ENCODE peak calls at places on chromosomes 7 and 10, in six cellular contexts. One of them, this sample, is unnamed.

GRCh38 chr10:123974406-123974805 is 82.8 kb upstream of the CPXM2 start:
- DNase-seq in stomach: no peak
- DNase-seq in bronchial epithelial cell: peak; percentile 48
- DNase-seq in Panc1: no peak
- DNase-seq in AG09309: no peak
- DNase-seq in fibroblast of lung: peak; percentile 52
- DNase-seq in this sample: no peak

GRCh38 chr10:14889318-14889717 is 10.7 kb downstream of the SUV39H2 start:
- DNase-seq in stomach: no peak
- DNase-seq in bronchial epithelial cell: peak; percentile 19
- DNase-seq in Panc1: no peak
- DNase-seq in AG09309: no peak
- DNase-seq in fibroblast of lung: no peak
- DNase-seq in this sample: no peak

GRCh38 chr10:95289003-95289920 is 1.5 kb downstream of the PDLIM1 start:
- DNase-seq in stomach: no peak
- DNase-seq in bronchial epithelial cell: no peak
- DNase-seq in Panc1: no peak
- DNase-seq in AG09309: no peak
- DNase-seq in fibroblast of lung: no peak
- DNase-seq in this sample: no peak

GRCh38 chr7:131506597-131506996 is 49.8 kb downstream of the PODXL start:
- DNase-seq in stomach: peak; percentile 48
- DNase-seq in bronchial epithelial cell: no peak
- DNase-seq in Panc1: no peak
- DNase-seq in AG09309: no peak
- DNase-seq in fibroblast of lung: no peak
- DNase-seq in this sample: no peak

GRCh38 chr7:95421847-95422444 is 12.9 kb downstream of the PON2 start:
- DNase-seq in stomach: no peak
- DNase-seq in bronchial epithelial cell: no peak
- DNase-seq in Panc1: no peak
- DNase-seq in AG09309: no peak
- DNase-seq in fibroblast of lung: peak; percentile 30
- DNase-seq in this sample: no peak

GRCh38 chr10:33612116-33612515 is 277.6 kb upstream of the NRP1 start:
- DNase-seq in stomach: no peak
- DNase-seq in bronchial epithelial cell: peak; percentile 92
- DNase-seq in Panc1: no peak
- DNase-seq in AG09309: peak; percentile 47
- DNase-seq in fibroblast of lung: peak; percentile 21
- DNase-seq in this sample: no peak

GRCh38 chr10:106547047-106547635 is 617.4 kb downstream of the SORCS1 start:
- DNase-seq in stomach: no peak
- DNase-seq in bronchial epithelial cell: no peak
- DNase-seq in Panc1: no peak
- DNase-seq in AG09309: no peak
- DNase-seq in fibroblast of lung: no peak
- DNase-seq in this sample: no peak

GRCh38 chr10:10489765-10490164 is 527.9 kb upstream of the CELF2 start:
- DNase-seq in stomach: no peak
- DNase-seq in bronchial epithelial cell: no peak
- DNase-seq in Panc1: no peak
- DNase-seq in AG09309: no peak
- DNase-seq in fibroblast of lung: peak; percentile 16
- DNase-seq in this sample: peak; percentile 12

GRCh38 chr10:7572435-7572834 is 94.3 kb downstream of the ITIH5 start:
- DNase-seq in stomach: no peak
- DNase-seq in bronchial epithelial cell: no peak
- DNase-seq in Panc1: no peak
- DNase-seq in AG09309: no peak
- DNase-seq in fibroblast of lung: no peak
- DNase-seq in this sample: no peak

GRCh38 chr10:43086321-43086942 is 9.6 kb downstream of the RET start:
- DNase-seq in stomach: no peak
- DNase-seq in bronchial epithelial cell: no peak
- DNase-seq in Panc1: no peak
- DNase-seq in AG09309: no peak
- DNase-seq in fibroblast of lung: no peak
- DNase-seq in this sample: no peak

GRCh38 chr10:112360308-112361270 is 13.3 kb upstream of the ACSL5 start:
- DNase-seq in stomach: peak; percentile 82
- DNase-seq in bronchial epithelial cell: peak; percentile 73
- DNase-seq in Panc1: no peak
- DNase-seq in AG09309: no peak
- DNase-seq in fibroblast of lung: peak; percentile 43
- DNase-seq in this sample: peak; percentile 26

GRCh38 chr7:142338633-142339501 is 81.0 kb upstream of the PRSS58 start:
- DNase-seq in stomach: no peak
- DNase-seq in bronchial epithelial cell: peak; percentile 19
- DNase-seq in Panc1: no peak
- DNase-seq in AG09309: no peak
- DNase-seq in fibroblast of lung: no peak
- DNase-seq in this sample: no peak

GRCh38 chr7:120981888-120982615 is 6.5 kb upstream of the CPED1 start:
- DNase-seq in stomach: no peak
- DNase-seq in bronchial epithelial cell: peak; percentile 37
- DNase-seq in Panc1: no peak
- DNase-seq in AG09309: peak; percentile 52
- DNase-seq in fibroblast of lung: peak; percentile 83
- DNase-seq in this sample: no peak

GRCh38 chr10:110852897-110853296 is 18.8 kb upstream of the PDCD4 start:
- DNase-seq in stomach: no peak
- DNase-seq in bronchial epithelial cell: peak; percentile 37
- DNase-seq in Panc1: no peak
- DNase-seq in AG09309: no peak
- DNase-seq in fibroblast of lung: no peak
- DNase-seq in this sample: no peak

GRCh38 chr7:122919643-122920181 is 33.5 kb upstream of the CADPS2 start:
- DNase-seq in stomach: no peak
- DNase-seq in bronchial epithelial cell: peak; percentile 82
- DNase-seq in Panc1: no peak
- DNase-seq in AG09309: no peak
- DNase-seq in fibroblast of lung: no peak
- DNase-seq in this sample: no peak

GRCh38 chr10:110643670-110644597 is at the start of gene RBM20:
- DNase-seq in stomach: no peak
- DNase-seq in bronchial epithelial cell: no peak
- DNase-seq in Panc1: no peak
- DNase-seq in AG09309: no peak
- DNase-seq in fibroblast of lung: peak; percentile 43
- DNase-seq in this sample: no peak

GRCh38 chr10:29501692-29502091 is 133.1 kb downstream of the SVIL start:
- DNase-seq in stomach: no peak
- DNase-seq in bronchial epithelial cell: peak; percentile 92
- DNase-seq in Panc1: no peak
- DNase-seq in AG09309: peak; percentile 79
- DNase-seq in fibroblast of lung: peak; percentile 95
- DNase-seq in this sample: peak; percentile 43

GRCh38 chr7:128161466-128162125 is 79.5 kb upstream of the LEP start:
- DNase-seq in stomach: no peak
- DNase-seq in bronchial epithelial cell: no peak
- DNase-seq in Panc1: no peak
- DNase-seq in AG09309: no peak
- DNase-seq in fibroblast of lung: peak; percentile 64
- DNase-seq in this sample: no peak

GRCh38 chr10:72297968-72298773 is 24.4 kb downstream of the DDIT4 start:
- DNase-seq in stomach: peak; percentile 98
- DNase-seq in bronchial epithelial cell: peak; percentile 86
- DNase-seq in Panc1: peak; percentile 88
- DNase-seq in AG09309: peak; percentile 97
- DNase-seq in fibroblast of lung: peak; percentile 97
- DNase-seq in this sample: peak; percentile 94

GRCh38 chr10:92124524-92125168 is 166.2 kb downstream of the CPEB3 start:
- DNase-seq in stomach: peak; percentile 72
- DNase-seq in bronchial epithelial cell: peak; percentile 91
- DNase-seq in Panc1: no peak
- DNase-seq in AG09309: peak; percentile 55
- DNase-seq in fibroblast of lung: peak; percentile 93
- DNase-seq in this sample: peak; percentile 81

GRCh38 chr10:21518629-21519321 is 6.7 kb downstream of the SKIDA1 start:
- DNase-seq in stomach: no peak
- DNase-seq in bronchial epithelial cell: peak; percentile 36
- DNase-seq in Panc1: no peak
- DNase-seq in AG09309: no peak
- DNase-seq in fibroblast of lung: peak; percentile 76
- DNase-seq in this sample: no peak

GRCh38 chr7:2120251-2120660 is 112.5 kb downstream of the MAD1L1 start:
- DNase-seq in stomach: peak; percentile 39
- DNase-seq in bronchial epithelial cell: no peak
- DNase-seq in Panc1: no peak
- DNase-seq in AG09309: no peak
- DNase-seq in fibroblast of lung: no peak
- DNase-seq in this sample: no peak

GRCh38 chr10:49707585-49707984 is 28.1 kb downstream of the C10orf53 start:
- DNase-seq in stomach: no peak
- DNase-seq in bronchial epithelial cell: no peak
- DNase-seq in Panc1: no peak
- DNase-seq in AG09309: no peak
- DNase-seq in fibroblast of lung: no peak
- DNase-seq in this sample: no peak

GRCh38 chr7:151745090-151745638 is 131.8 kb downstream of the PRKAG2 start:
- DNase-seq in stomach: peak; percentile 86
- DNase-seq in bronchial epithelial cell: peak; percentile 84
- DNase-seq in Panc1: peak; percentile 95
- DNase-seq in AG09309: peak; percentile 74
- DNase-seq in fibroblast of lung: peak; percentile 90
- DNase-seq in this sample: peak; percentile 89

GRCh38 chr10:1054684-1055083 is 1.5 kb upstream of the WDR37 start:
- DNase-seq in stomach: no peak
- DNase-seq in bronchial epithelial cell: peak; percentile 97
- DNase-seq in Panc1: no peak
- DNase-seq in AG09309: no peak
- DNase-seq in fibroblast of lung: no peak
- DNase-seq in this sample: no peak

GRCh38 chr7:129642871-129643515 is 31.5 kb downstream of the NRF1 start:
- DNase-seq in stomach: no peak
- DNase-seq in bronchial epithelial cell: no peak
- DNase-seq in Panc1: no peak
- DNase-seq in AG09309: no peak
- DNase-seq in fibroblast of lung: peak; percentile 50
- DNase-seq in this sample: no peak

GRCh38 chr10:130744631-130745030 is 566.9 kb downstream of the TCERG1L start:
- DNase-seq in stomach: no peak
- DNase-seq in bronchial epithelial cell: no peak
- DNase-seq in Panc1: no peak
- DNase-seq in AG09309: no peak
- DNase-seq in fibroblast of lung: no peak
- DNase-seq in this sample: no peak
- H3K4me3 ChIP-seq in stomach: no peak overlapping the region
- H3K4me3 ChIP-seq in bronchial epithelial cell: no peak overlapping the region
- H3K4me3 ChIP-seq in Panc1: no peak overlapping the region
- H3K4me3 ChIP-seq in AG09309: no peak overlapping the region
- H3K4me3 ChIP-seq in fibroblast of lung: no peak overlapping the region
- H3K4me3 ChIP-seq in this sample: no peak overlapping the region

GRCh38 chr7:157568071-157568784 is 231.4 kb downstream of the DNAJB6 start:
- DNase-seq in stomach: no peak
- DNase-seq in bronchial epithelial cell: no peak
- DNase-seq in Panc1: no peak
- DNase-seq in AG09309: no peak
- DNase-seq in fibroblast of lung: no peak
- DNase-seq in this sample: no peak
- H3K4me3 ChIP-seq in stomach: peak overlapping the region; percentile 48
- H3K4me3 ChIP-seq in bronchial epithelial cell: peak overlapping the region; percentile 5
- H3K4me3 ChIP-seq in Panc1: no peak overlapping the region
- H3K4me3 ChIP-seq in AG09309: peak overlapping the region; percentile 40
- H3K4me3 ChIP-seq in fibroblast of lung: peak overlapping the region; percentile 36
- H3K4me3 ChIP-seq in this sample: peak overlapping the region; percentile 49

GRCh38 chr7:100166966-100167911 is 1.2 kb downstream of the GAL3ST4 start:
- DNase-seq in stomach: no peak
- DNase-seq in bronchial epithelial cell: no peak
- DNase-seq in Panc1: no peak
- DNase-seq in AG09309: no peak
- DNase-seq in fibroblast of lung: no peak
- DNase-seq in this sample: no peak
- H3K4me3 ChIP-seq in stomach: no peak overlapping the region
- H3K4me3 ChIP-seq in bronchial epithelial cell: no peak overlapping the region
- H3K4me3 ChIP-seq in Panc1: peak overlapping the region; percentile 71
- H3K4me3 ChIP-seq in AG09309: peak overlapping the region; percentile 55
- H3K4me3 ChIP-seq in fibroblast of lung: peak overlapping the region; percentile 63
- H3K4me3 ChIP-seq in this sample: peak overlapping the region; percentile 49

GRCh38 chr7:149837620-149838223 is 453 bp upstream of the ZNF862 start:
- DNase-seq in stomach: no peak
- DNase-seq in bronchial epithelial cell: no peak
- DNase-seq in Panc1: no peak
- DNase-seq in AG09309: no peak
- DNase-seq in fibroblast of lung: no peak
- DNase-seq in this sample: no peak
- H3K4me3 ChIP-seq in stomach: no peak overlapping the region
- H3K4me3 ChIP-seq in bronchial epithelial cell: peak overlapping the region; percentile 89
- H3K4me3 ChIP-seq in Panc1: peak overlapping the region; percentile 22
- H3K4me3 ChIP-seq in AG09309: no peak overlapping the region
- H3K4me3 ChIP-seq in fibroblast of lung: no peak overlapping the region
- H3K4me3 ChIP-seq in this sample: no peak overlapping the region

This sample was measured in skeletal muscle cell.